ENCODE peak calls at places on chromosomes 13 and 19, in seven cellular contexts. H is A549, W is uterus, L is T-helper 1 cell, C is GM13977, F is left lung, Z is H9. B is an unnamed sample.

GRCh38 chr13:99822820-99823219 is 148.7 kb downstream of the ZIC5 start:
- DNase-seq in H (no peak), W (no peak), L (no peak), C (no peak), F (no peak), Z (no peak), B (no peak)

GRCh38 chr19:50358483-50359431 is 6.7 kb downstream of the NAPSA start:
- DNase-seq in H (no peak), W (peak; percentile 77), L (peak; percentile 56), C (peak; percentile 86), F (peak; percentile 91), Z (no peak), B (no peak)

GRCh38 chr13:50592412-50593145 is 250.9 kb downstream of the DLEU7 start:
- DNase-seq in H (no peak), W (no peak), L (no peak), C (no peak), F (no peak), Z (no peak), B (peak; percentile 91)

GRCh38 chr19:38266070-38266469 is 1.7 kb downstream of the SPINT2 start:
- DNase-seq in H (no peak), W (no peak), L (no peak), C (no peak), F (no peak), Z (no peak), B (no peak)

GRCh38 chr13:76754414-76754813 is 131.8 kb downstream of the KCTD12 start:
- DNase-seq in H (no peak), W (no peak), L (no peak), C (no peak), F (no peak), Z (no peak), B (peak; percentile 19)

GRCh38 chr13:104837756-104838155 is 1697.7 kb downstream of the EFNB2 start:
- DNase-seq in H (no peak), W (no peak), L (no peak), C (no peak), F (no peak), Z (no peak), B (no peak)

GRCh38 chr19:46739290-46739771 is 6.5 kb upstream of the FKRP start:
- DNase-seq in H (no peak), W (peak; percentile 64), L (no peak), C (no peak), F (peak; percentile 64), Z (no peak), B (no peak)

GRCh38 chr13:39132286-39132685 is 94.0 kb downstream of the NHLRC3 start:
- DNase-seq in H (no peak), W (no peak), L (no peak), C (no peak), F (no peak), Z (no peak), B (no peak)

GRCh38 chr19:15841875-15842569 is 26.6 kb upstream of the OR10H1 start:
- DNase-seq in H (no peak), W (no peak), L (no peak), C (no peak), F (no peak), Z (no peak), B (no peak)

GRCh38 chr13:113122571-113123225 is at the start of gene F10:
- DNase-seq in H (peak; percentile 17), W (peak; percentile 70), L (no peak), C (no peak), F (peak; percentile 79), Z (peak; percentile 88), B (no peak)

GRCh38 chr19:4972509-4973230 is 3.8 kb downstream of the KDM4B start:
- DNase-seq in H (peak; percentile 32), W (no peak), L (no peak), C (no peak), F (peak; percentile 37), Z (no peak), B (peak; percentile 52)

GRCh38 chr19:45985321-45985720 is 9.9 kb upstream of the CCDC61 start:
- DNase-seq in H (no peak), W (no peak), L (no peak), C (no peak), F (no peak), Z (no peak), B (no peak)

GRCh38 chr19:40466219-40467006 is at the start of gene SPTBN4:
- DNase-seq in H (no peak), W (peak; percentile 48), L (no peak), C (peak; percentile 51), F (peak; percentile 83), Z (peak; percentile 33), B (no peak)

GRCh38 chr19:22622901-22623840 is 11.0 kb upstream of the ZNF492 start:
- DNase-seq in H (no peak), W (peak; percentile 44), L (no peak), C (no peak), F (no peak), Z (no peak), B (no peak)

GRCh38 chr13:20230913-20231838 is 943 bp downstream of the GJB6 start:
- DNase-seq in H (no peak), W (no peak), L (no peak), C (no peak), F (no peak), Z (peak; percentile 54), B (no peak)

GRCh38 chr19:56155124-56155687 is 14.1 kb downstream of the ZNF444 start:
- DNase-seq in H (peak; percentile 31), W (no peak), L (no peak), C (no peak), F (no peak), Z (peak; percentile 75), B (no peak)

GRCh38 chr19:14385492-14385891 is 4.2 kb downstream of the ADGRE5 start:
- DNase-seq in H (no peak), W (no peak), L (no peak), C (peak; percentile 21), F (no peak), Z (no peak), B (no peak)

GRCh38 chr19:1767464-1767933 is 14.2 kb downstream of the ONECUT3 start:
- DNase-seq in H (no peak), W (peak; percentile 39), L (no peak), C (peak; percentile 92), F (peak; percentile 87), Z (no peak), B (no peak)

GRCh38 chr19:36775768-36776167 is 3.2 kb upstream of the ZNF850 start:
- DNase-seq in H (no peak), W (peak; percentile 32), L (no peak), C (no peak), F (no peak), Z (no peak), B (peak; percentile 48)

GRCh38 chr13:50485979-50486935 is 357.2 kb downstream of the DLEU7 start:
- DNase-seq in H (no peak), W (no peak), L (no peak), C (no peak), F (no peak), Z (no peak), B (peak; percentile 36)

GRCh38 chr19:49837009-49837310 is 14.0 kb upstream of the PTOV1 start:
- DNase-seq in H (no peak), W (no peak), L (no peak), C (no peak), F (no peak), Z (no peak), B (no peak)

GRCh38 chr13:45781553-45782326 is 69.8 kb downstream of the SIAH3 start:
- DNase-seq in H (no peak), W (peak; percentile 29), L (no peak), C (no peak), F (no peak), Z (no peak), B (peak; percentile 17)

GRCh38 chr19:43525836-43526771 is 897 bp downstream of the ETHE1 start:
- DNase-seq in H (no peak), W (peak; percentile 28), L (no peak), C (no peak), F (no peak), Z (peak; percentile 40), B (no peak)

GRCh38 chr13:21579754-21580316 is 24.1 kb downstream of the MICU2 start:
- DNase-seq in H (no peak), W (no peak), L (no peak), C (no peak), F (no peak), Z (no peak), B (no peak)

GRCh38 chr19:18503337-18503970 is 18.4 kb downstream of the ELL start:
- DNase-seq in H (no peak), W (no peak), L (no peak), C (no peak), F (no peak), Z (no peak), B (no peak)

GRCh38 chr19:55907286-55907685 is 24.9 kb downstream of the NLRP13 start:
- DNase-seq in H (no peak), W (no peak), L (no peak), C (no peak), F (no peak), Z (no peak), B (no peak)

GRCh38 chr19:23460656-23461055 is 65.4 kb upstream of the ZNF91 start:
- DNase-seq in H (no peak), W (no peak), L (no peak), C (no peak), F (no peak), Z (no peak), B (no peak)

GRCh38 chr19:5974721-5975387 is 3.1 kb downstream of the RANBP3 start:
- DNase-seq in H (no peak), W (no peak), L (no peak), C (peak; percentile 60), F (no peak), Z (no peak), B (no peak)

GRCh38 chr19:13154241-13154778 is 4.1 kb downstream of the IER2 start:
- DNase-seq in H (peak; percentile 65), W (peak; percentile 95), L (no peak), C (peak; percentile 61), F (peak; percentile 98), Z (peak; percentile 41), B (peak; percentile 92)

GRCh38 chr13:43489168-43489730 is 297.5 kb downstream of the ENOX1 start:
- DNase-seq in H (no peak), W (peak; percentile 46), L (no peak), C (no peak), F (no peak), Z (no peak), B (no peak)

GRCh38 chr13:102293723-102294122 is 108.1 kb downstream of the FGF14 start:
- DNase-seq in H (no peak), W (no peak), L (no peak), C (no peak), F (no peak), Z (no peak), B (no peak)

GRCh38 chr13:50529154-50529882 is 314.2 kb downstream of the DLEU7 start:
- DNase-seq in H (peak; percentile 67), W (peak; percentile 80), L (no peak), C (no peak), F (peak; percentile 90), Z (peak; percentile 67), B (peak; percentile 95)

GRCh38 chr19:30666301-30666803 is 294.2 kb downstream of the ZNF536 start:
- DNase-seq in H (peak; percentile 48), W (peak; percentile 43), L (no peak), C (peak; percentile 60), F (no peak), Z (peak; percentile 75), B (no peak)

GRCh38 chr19:55146648-55147218 is 2.3 kb downstream of the TNNT1 start:
- DNase-seq in H (peak; percentile 85), W (no peak), L (no peak), C (no peak), F (no peak), Z (peak; percentile 95), B (no peak)

GRCh38 chr19:39996218-39996810 is 546 bp upstream of the ZNF546 start:
- DNase-seq in H (peak; percentile 69), W (no peak), L (no peak), C (peak; percentile 39), F (no peak), Z (no peak), B (peak; percentile 74)